ENCODE peak calls at places on chromosome 3, in four cellular contexts. A is CD8-positive, alpha-beta T cell; G is adrenal gland; M is suprapubic skin. T is an unnamed sample.

GRCh38 chr3:71063768-71064287 is 519.7 kb downstream of the FOXP1 start:
- DNase-seq in A (no peak), M (no peak), G (no peak), T (no peak)

GRCh38 chr3:167886690-167887089 is 151.2 kb downstream of the SERPINI1 start:
- DNase-seq in A (no peak), G (no peak), M (no peak), T (no peak)

GRCh38 chr3:192957441-192957951 is 39.8 kb upstream of the MB21D2 start:
- DNase-seq in M (no peak), G (peak), A (no peak), T (no peak)

GRCh38 chr3:143276592-143276991 is 157.0 kb downstream of the CHST2 start:
- DNase-seq in G (no peak), M (no peak), A (no peak), T (no peak)

GRCh38 chr3:45067941-45068340 is 41.8 kb downstream of the CLEC3B start:
- DNase-seq in M (no peak), A (no peak), G (no peak), T (no peak)

GRCh38 chr3:120160050-120160449 is 65.8 kb upstream of the GSK3B start:
- DNase-seq in A (no peak), M (peak), G (peak), T (no peak)

GRCh38 chr3:188468672-188469071 is 314.7 kb downstream of the LPP start:
- DNase-seq in G (peak), A (no peak), M (peak), T (no peak)

GRCh38 chr3:124699033-124699432 is 31.2 kb upstream of the UMPS start:
- DNase-seq in A (no peak), G (no peak), M (no peak), T (no peak)

GRCh38 chr3:49397470-49397869 is 14.3 kb downstream of the RHOA start:
- DNase-seq in G (peak), M (no peak), A (no peak), T (no peak)

GRCh38 chr3:156628095-156628690 is 46.2 kb upstream of the TIPARP start:
- DNase-seq in A (no peak), M (no peak), G (no peak), T (no peak)

GRCh38 chr3:158573714-158574113 is 2.7 kb downstream of the MLF1 start:
- DNase-seq in M (no peak), G (no peak), A (no peak), T (no peak)

GRCh38 chr3:174083706-174084105 is 686.2 kb downstream of the NLGN1 start:
- DNase-seq in M (no peak), G (no peak), A (no peak), T (no peak)

GRCh38 chr3:195198424-195199346 is 72.3 kb downstream of the XXYLT1 start:
- DNase-seq in A (no peak), M (no peak), G (no peak), T (no peak)

GRCh38 chr3:148147896-148148295 is 549.8 kb upstream of the AGTR1 start:
- DNase-seq in A (no peak), M (no peak), G (no peak), T (no peak)

GRCh38 chr3:186523434-186523833 is 20.7 kb downstream of the CRYGS start:
- DNase-seq in G (no peak), M (no peak), A (no peak), T (no peak)

GRCh38 chr3:143849854-143850549 is 1.7 kb upstream of the SLC9A9 start:
- DNase-seq in M (no peak), G (no peak), A (no peak), T (no peak)

GRCh38 chr3:27317096-27317495 is 52.1 kb downstream of the NEK10 start:
- DNase-seq in G (no peak), A (no peak), M (no peak), T (no peak)

GRCh38 chr3:50592568-50592967 is 19.0 kb downstream of the CISH start:
- DNase-seq in M (no peak), A (no peak), G (no peak), T (no peak)

GRCh38 chr3:81790117-81790516 is 28.7 kb upstream of the GBE1 start:
- DNase-seq in G (no peak), A (no peak), M (no peak), T (no peak)

GRCh38 chr3:167051421-167051820 is 328.7 kb downstream of the ZBBX start:
- DNase-seq in M (no peak), G (no peak), A (no peak), T (no peak)

GRCh38 chr3:99703535-99703934 is 65.1 kb downstream of the COL8A1 start:
- DNase-seq in M (no peak), A (no peak), G (no peak), T (no peak)

GRCh38 chr3:127817331-127817821 is 4.9 kb downstream of the MGLL start:
- DNase-seq in A (no peak), M (no peak), G (no peak), T (no peak)

GRCh38 chr3:161890147-161890625 is 393.6 kb downstream of the OTOL1 start:
- DNase-seq in A (no peak), M (no peak), G (peak), T (no peak)

GRCh38 chr3:94360982-94361381 is 298.1 kb downstream of the NSUN3 start:
- DNase-seq in M (no peak), G (no peak), A (no peak), T (no peak)

GRCh38 chr3:140343211-140343610 is 334.7 kb upstream of the TRIM42 start:
- DNase-seq in M (no peak), G (no peak), A (no peak), T (no peak)

GRCh38 chr3:101065962-101066361 is 72.7 kb upstream of the ABI3BP start:
- DNase-seq in G (no peak), A (no peak), M (no peak), T (no peak)

GRCh38 chr3:15796771-15797599 is 794 bp downstream of the ANKRD28 start:
- DNase-seq in A (no peak), M (no peak), G (peak), T (no peak)

GRCh38 chr3:113514265-113514769 is 639 bp downstream of the SPICE1 start:
- DNase-seq in M (no peak), A (no peak), G (no peak), T (no peak)

GRCh38 chr3:160641675-160642330 is 35.2 kb upstream of the ARL14 start:
- DNase-seq in A (no peak), G (no peak), M (no peak), T (no peak)

DNA sequence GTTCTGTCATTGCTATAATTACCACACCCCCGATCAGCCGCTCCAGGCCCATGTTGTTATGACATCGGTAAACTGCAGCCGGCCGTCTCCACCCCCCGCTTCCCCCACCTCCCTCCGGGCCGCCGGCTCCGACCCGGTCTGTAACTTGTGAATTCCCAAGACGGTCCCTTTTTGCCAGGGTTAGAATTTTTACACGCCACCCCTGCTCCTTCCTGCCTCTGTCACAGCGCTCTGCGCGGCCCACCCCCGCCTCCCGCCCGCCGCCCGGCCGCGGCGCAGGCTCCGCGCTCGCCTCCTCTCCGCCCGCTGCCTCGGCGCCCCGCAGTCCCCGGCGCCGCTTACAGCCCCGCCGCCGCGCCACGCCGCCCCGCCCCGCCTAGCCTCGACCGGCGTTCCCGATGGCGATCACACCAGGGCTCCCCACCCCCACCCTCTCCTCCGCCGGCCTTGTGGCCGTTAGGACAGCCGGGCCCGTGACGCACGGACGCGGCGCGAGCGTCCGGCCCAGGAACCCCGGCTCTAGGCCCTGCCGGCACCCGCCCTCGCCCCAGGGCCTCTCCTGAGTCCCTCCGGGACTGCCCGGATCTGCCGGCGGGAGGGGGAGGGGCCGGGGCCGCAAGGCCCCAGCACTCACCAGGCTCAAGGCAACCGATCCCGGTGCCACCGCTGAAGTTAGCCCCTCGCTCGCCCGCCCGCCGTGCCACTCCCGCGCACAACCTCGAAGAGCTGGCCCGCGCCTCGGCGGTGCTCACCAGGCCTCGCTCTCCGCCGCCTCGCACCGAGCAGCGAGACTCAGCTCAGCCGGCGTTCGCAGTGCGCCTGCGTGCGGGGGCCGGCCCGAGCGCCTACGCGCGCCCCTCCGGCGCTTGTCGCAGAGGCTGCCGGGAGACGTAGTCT is at the start of gene KPNA1:
- DNase-seq in M (peak), G (peak), A (peak), T (peak)
- TF ChIP-seq CTCF in M (no peak), G (no peak), A (no peak), T (no peak)

DNA sequence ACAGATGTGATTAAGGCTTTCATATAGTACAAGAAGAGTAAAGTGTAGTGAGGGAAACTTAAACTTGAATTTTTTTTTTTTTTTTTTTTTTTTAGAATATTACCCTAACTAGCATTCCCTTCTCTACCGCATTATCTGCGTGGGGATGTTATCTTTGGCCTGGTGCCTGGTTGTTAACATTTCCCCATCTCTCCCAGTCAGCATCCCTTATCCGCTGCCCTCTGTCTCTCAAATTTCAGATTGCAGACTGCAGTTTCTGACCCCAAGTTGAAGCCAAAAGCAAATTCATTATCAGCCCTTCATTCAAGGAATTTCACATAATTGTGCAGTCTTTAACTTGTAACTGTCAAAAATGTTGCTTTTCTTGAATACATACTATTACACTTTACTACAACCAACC is 353.0 kb downstream of the PLOD2 start:
- DNase-seq in M (no peak), G (peak), A (no peak), T (no peak)
- TF ChIP-seq CTCF in M (no peak), G (peak), A (no peak), T (peak)

DNA sequence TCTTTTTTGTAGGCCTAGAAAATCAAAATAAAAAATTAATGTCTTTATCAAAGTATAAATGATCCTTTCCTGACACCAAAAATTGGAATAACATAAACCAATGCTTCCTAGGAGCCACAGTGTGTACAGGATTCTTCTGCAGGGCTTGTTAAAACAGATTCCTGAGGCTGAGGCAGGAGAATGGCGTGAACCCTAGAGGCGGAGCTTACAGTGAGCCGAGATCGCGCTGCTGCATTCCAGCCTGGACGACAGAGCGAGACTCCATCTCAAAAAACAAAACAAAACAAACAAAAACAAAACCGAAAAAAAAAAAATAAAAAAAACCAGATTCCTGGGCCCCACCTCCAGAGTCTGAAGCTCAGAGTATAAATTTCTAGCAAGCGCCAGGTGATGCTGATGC is 78.0 kb downstream of the PEX5L start:
- DNase-seq in M (no peak), A (no peak), G (no peak), T (no peak)
- TF ChIP-seq CTCF in M (no peak), A (no peak), G (no peak), T (no peak)

GRCh38 chr3:5799421-5799820 is 611.9 kb downstream of the EDEM1 start:
- DNase-seq in M (no peak), A (no peak), G (no peak), T (no peak)
- TF ChIP-seq CTCF in M (no peak), A (no peak), G (no peak), T (no peak)

DNA sequence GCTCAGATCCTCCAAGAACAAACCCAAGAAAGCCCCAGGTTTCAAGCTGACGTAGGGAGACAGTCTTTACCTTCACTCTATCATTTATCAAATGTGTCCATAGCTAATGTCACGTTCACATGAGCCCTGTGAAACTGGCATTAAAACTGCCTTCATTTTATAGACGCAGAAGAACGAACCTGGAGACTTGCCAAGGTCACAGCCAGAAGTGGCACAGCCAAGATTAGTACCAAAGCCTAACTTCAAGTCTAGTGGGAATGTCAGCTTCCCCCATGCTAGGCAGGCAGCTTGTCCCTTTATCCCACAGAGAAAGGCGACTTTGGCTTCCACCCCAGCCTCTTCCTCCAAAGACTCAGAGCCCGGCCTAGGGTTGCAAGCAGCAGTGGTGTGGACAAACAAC is 517.2 kb downstream of the SHQ1 start:
- DNase-seq in A (no peak), G (peak), M (no peak), T (no peak)
- TF ChIP-seq CTCF in A (no peak), G (no peak), M (no peak), T (no peak)

T was measured in progenitor cell of endocrine pancreas.